ENCODE peak calls at places on chromosomes 7 and 10, in five cellular contexts. One of them, this sample, is unnamed.

GRCh38 chr10:104339469-104340098 is 1.3 kb upstream of the ITPRIP start:
- DNase-seq in neuronal stem cell: no peak
- DNase-seq in mesenchymal stem cell: peak
- DNase-seq in H9: peak
- DNase-seq in mesendoderm: no peak
- DNase-seq in this sample: peak

GRCh38 chr10:1367938-1368697 is 311.9 kb downstream of the WDR37 start:
- DNase-seq in mesendoderm: no peak
- DNase-seq in H9: no peak
- DNase-seq in neuronal stem cell: no peak
- DNase-seq in mesenchymal stem cell: no peak
- DNase-seq in this sample: no peak

GRCh38 chr7:8115547-8116402 is 146.2 kb downstream of the ICA1 start:
- DNase-seq in mesendoderm: no peak
- DNase-seq in neuronal stem cell: no peak
- DNase-seq in H9: no peak
- DNase-seq in mesenchymal stem cell: no peak
- DNase-seq in this sample: no peak

GRCh38 chr7:25519962-25520562 is 291.8 kb upstream of the NPVF start:
- DNase-seq in neuronal stem cell: no peak
- DNase-seq in mesenchymal stem cell: no peak
- DNase-seq in H9: no peak
- DNase-seq in mesendoderm: no peak
- DNase-seq in this sample: no peak

GRCh38 chr7:141430426-141431142 is 120.6 kb upstream of the AGK start:
- DNase-seq in mesenchymal stem cell: no peak
- DNase-seq in H9: peak
- DNase-seq in neuronal stem cell: no peak
- DNase-seq in mesendoderm: peak
- DNase-seq in this sample: no peak

GRCh38 chr10:75475470-75476182 is 44.2 kb downstream of the LRMDA start:
- DNase-seq in mesendoderm: no peak
- DNase-seq in H9: peak
- DNase-seq in mesenchymal stem cell: peak
- DNase-seq in neuronal stem cell: no peak
- DNase-seq in this sample: no peak

GRCh38 chr7:92880212-92881090 is 44.1 kb upstream of the CDK6 start:
- DNase-seq in H9: peak
- DNase-seq in mesenchymal stem cell: no peak
- DNase-seq in mesendoderm: peak
- DNase-seq in neuronal stem cell: no peak
- DNase-seq in this sample: no peak

GRCh38 chr10:69800109-69800508 is 1.6 kb upstream of the COL13A1 start:
- DNase-seq in mesenchymal stem cell: peak
- DNase-seq in neuronal stem cell: peak
- DNase-seq in mesendoderm: peak
- DNase-seq in H9: peak
- DNase-seq in this sample: peak

GRCh38 chr7:23072916-23073315 is 32.7 kb upstream of the KLHL7 start:
- DNase-seq in mesenchymal stem cell: no peak
- DNase-seq in neuronal stem cell: no peak
- DNase-seq in H9: no peak
- DNase-seq in mesendoderm: peak
- DNase-seq in this sample: no peak

GRCh38 chr10:26706206-26706605 is 8.7 kb downstream of the PDSS1 start:
- DNase-seq in neuronal stem cell: no peak
- DNase-seq in H9: no peak
- DNase-seq in mesenchymal stem cell: no peak
- DNase-seq in mesendoderm: no peak
- DNase-seq in this sample: no peak

GRCh38 chr7:74598558-74598957 is 59.0 kb upstream of the GTF2I start:
- DNase-seq in mesenchymal stem cell: no peak
- DNase-seq in neuronal stem cell: no peak
- DNase-seq in H9: no peak
- DNase-seq in mesendoderm: no peak
- DNase-seq in this sample: peak

GRCh38 chr10:95334793-95335120 is 44.0 kb upstream of the PDLIM1 start:
- DNase-seq in H9: no peak
- DNase-seq in mesenchymal stem cell: no peak
- DNase-seq in mesendoderm: no peak
- DNase-seq in neuronal stem cell: no peak
- DNase-seq in this sample: no peak

GRCh38 chr10:29026802-29027201 is 262.1 kb upstream of the LYZL1 start:
- DNase-seq in neuronal stem cell: no peak
- DNase-seq in mesendoderm: no peak
- DNase-seq in H9: no peak
- DNase-seq in mesenchymal stem cell: no peak
- DNase-seq in this sample: no peak
- H2BK120ac ChIP-seq in neuronal stem cell: no peak
- H2BK120ac ChIP-seq in mesendoderm: peak
- H2BK120ac ChIP-seq in H9: no peak
- H2BK120ac ChIP-seq in mesenchymal stem cell: no peak
- H2BK120ac ChIP-seq in this sample: no peak

DNA sequence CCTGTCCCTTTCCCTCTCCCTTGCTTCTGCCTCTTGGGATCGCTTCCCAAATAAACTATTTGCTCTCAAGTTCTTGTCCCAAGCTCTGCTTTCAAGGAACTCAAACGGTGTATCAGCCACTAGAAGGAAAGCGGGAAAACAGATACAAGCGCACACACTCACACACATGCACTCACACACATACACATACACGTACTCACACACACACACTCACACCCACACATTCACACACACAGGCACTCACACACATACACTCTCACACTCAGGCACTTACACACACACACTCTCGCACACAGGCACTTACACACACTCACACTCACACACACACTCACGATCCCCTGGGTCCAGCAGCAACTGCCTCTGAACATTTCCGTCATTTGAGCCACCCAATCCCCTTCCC is 121.9 kb downstream of the RAB11FIP2 start:
- DNase-seq in mesendoderm: no peak
- DNase-seq in mesenchymal stem cell: no peak
- DNase-seq in H9: no peak
- DNase-seq in neuronal stem cell: no peak
- DNase-seq in this sample: no peak
- H3K23ac ChIP-seq in mesendoderm: no peak
- H3K23ac ChIP-seq in mesenchymal stem cell: no peak
- H3K23ac ChIP-seq in H9: peak
- H3K23ac ChIP-seq in neuronal stem cell: peak
- H3K23ac ChIP-seq in this sample: no peak

GRCh38 chr7:55992346-55992745 is 28.0 kb downstream of the NIPSNAP2 start:
- DNase-seq in mesendoderm: no peak
- DNase-seq in mesenchymal stem cell: no peak
- DNase-seq in H9: no peak
- DNase-seq in neuronal stem cell: no peak
- DNase-seq in this sample: no peak

GRCh38 chr7:55996856-55997500 is 32.6 kb downstream of the NIPSNAP2 start:
- DNase-seq in mesendoderm: no peak
- DNase-seq in neuronal stem cell: no peak
- DNase-seq in H9: no peak
- DNase-seq in mesenchymal stem cell: no peak
- DNase-seq in this sample: no peak
- H3K4me2 ChIP-seq in mesendoderm: no peak
- H3K4me2 ChIP-seq in neuronal stem cell: no peak
- H3K4me2 ChIP-seq in H9: no peak
- H3K4me2 ChIP-seq in mesenchymal stem cell: no peak
- H3K4me2 ChIP-seq in this sample: no peak

DNA sequence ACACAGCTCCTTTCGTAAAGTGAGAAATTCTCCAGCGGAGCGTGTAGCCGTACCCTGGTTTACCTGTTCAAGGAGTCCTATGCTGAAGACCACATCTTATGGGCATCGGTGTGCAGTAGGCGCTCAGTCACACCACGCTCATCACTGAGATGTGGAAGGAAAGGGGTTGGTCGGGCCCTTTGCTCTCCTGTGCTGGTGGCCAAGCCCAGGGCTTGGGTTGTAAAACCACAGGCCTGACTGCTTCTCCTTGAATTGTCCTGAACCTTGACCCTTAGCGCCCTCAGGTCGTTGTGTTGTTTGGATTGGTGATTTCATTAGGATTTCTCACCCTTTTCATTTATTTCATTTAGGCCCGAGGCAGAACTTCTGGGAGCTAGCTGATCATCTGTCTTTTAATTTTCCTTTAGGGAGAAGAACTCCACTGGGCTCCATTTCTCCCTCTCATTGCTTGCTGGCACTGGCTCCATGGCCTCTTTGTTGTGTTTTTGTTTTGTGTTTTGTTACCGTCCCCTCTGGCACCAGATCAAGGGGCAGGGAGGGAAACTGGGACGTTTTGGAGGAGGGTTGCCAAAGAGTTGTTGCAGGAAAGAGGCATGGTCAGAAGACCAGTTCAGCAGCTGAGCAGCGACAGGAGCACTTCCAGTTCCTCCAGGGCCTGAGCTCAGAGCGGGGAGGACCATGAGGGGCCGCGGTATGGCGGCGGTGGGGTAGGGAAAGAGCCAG is 511.4 kb upstream of the GALNT17 start:
- DNase-seq in H9: no peak
- DNase-seq in mesenchymal stem cell: no peak
- DNase-seq in neuronal stem cell: no peak
- DNase-seq in mesendoderm: no peak
- DNase-seq in this sample: no peak
- H2BK120ac ChIP-seq in H9: no peak
- H2BK120ac ChIP-seq in mesenchymal stem cell: no peak
- H2BK120ac ChIP-seq in neuronal stem cell: no peak
- H2BK120ac ChIP-seq in mesendoderm: no peak
- H2BK120ac ChIP-seq in this sample: no peak

This sample was measured in IMR-90.